ENCODE peak calls at places on chromosomes 11 and 22, in nine cellular contexts. F is A549; D is Peyer's patch; U is body of pancreas; L is suprapubic skin; P is Karpas-422; N is heart left ventricle; E is CD8-positive, alpha-beta T cell; V is neuronal stem cell. W is an unnamed sample. For H3K4me1, the result is how much of the 10 kb centered on the place peaks cover.

GRCh38 chr11:95549276-95549675 is 240.3 kb downstream of the FAM76B start:
- DNase-seq in F (no peak), D (no peak), U (no peak), L (no peak), P (no peak), N (no peak), E (no peak), V (no peak), W (peak)

GRCh38 chr22:40482886-40483285 is 112.5 kb downstream of the SGSM3 start:
- DNase-seq in F (no peak), D (no peak), U (no peak), L (no peak), P (no peak), N (no peak), E (no peak), V (no peak), W (no peak)

GRCh38 chr22:45499746-45500145 is 2.9 kb upstream of the FBLN1 start:
- DNase-seq in F (no peak), D (no peak), U (no peak), L (no peak), P (no peak), N (peak), E (no peak), V (no peak), W (no peak)

GRCh38 chr22:44545773-44546172 is 47.7 kb upstream of the RTL6 start:
- DNase-seq in F (no peak), D (no peak), U (no peak), L (no peak), P (no peak), N (no peak), E (no peak), V (no peak), W (no peak)

GRCh38 chr11:8732748-8733241 is 50.2 kb downstream of the RPL27A start:
- DNase-seq in F (no peak), D (no peak), U (peak), L (no peak), P (no peak), N (peak), E (no peak), V (no peak), W (peak)

GRCh38 chr11:7569044-7569443 is 55.2 kb downstream of the PPFIBP2 start:
- DNase-seq in F (no peak), D (no peak), U (no peak), L (no peak), P (no peak), N (no peak), E (no peak), V (no peak), W (no peak)

GRCh38 chr11:78034623-78035022 is 11.5 kb upstream of the KCTD14 start:
- DNase-seq in F (no peak), D (no peak), U (no peak), L (no peak), P (no peak), N (no peak), E (no peak), V (no peak), W (no peak)

GRCh38 chr11:64296830-64297721 is 3.1 kb upstream of the CATSPERZ start:
- DNase-seq in F (no peak), D (no peak), U (no peak), L (no peak), P (no peak), N (no peak), E (peak), V (no peak), W (no peak)

GRCh38 chr22:27804683-27805297 is 3.2 kb upstream of the MN1 start:
- DNase-seq in F (peak), D (peak), U (peak), L (no peak), P (peak), N (peak), E (peak), V (peak), W (peak)

GRCh38 chr11:47186076-47186936 is at the start of gene PACSIN3:
- DNase-seq in F (peak), D (peak), U (peak), L (no peak), P (peak), N (peak), E (no peak), V (peak), W (peak)

GRCh38 chr11:70650075-70650909 is 252.0 kb downstream of the CTTN start:
- DNase-seq in F (peak), D (peak), U (peak), L (no peak), P (peak), N (peak), E (peak), V (peak), W (peak)

GRCh38 chr11:123197711-123198110 is 2.7 kb upstream of the CLMP start:
- DNase-seq in F (no peak), D (no peak), U (no peak), L (no peak), P (no peak), N (no peak), E (no peak), V (no peak), W (no peak)

GRCh38 chr11:78424334-78425270 is 7.0 kb upstream of the GAB2 start:
- DNase-seq in F (no peak), D (no peak), U (no peak), L (no peak), P (no peak), N (no peak), E (no peak), V (no peak), W (no peak)

GRCh38 chr22:30830907-30831306 is 136.2 kb downstream of the OSBP2 start:
- DNase-seq in F (peak), D (no peak), U (peak), L (peak), P (no peak), N (peak), E (no peak), V (no peak), W (peak)

GRCh38 chr11:67290801-67291200 is 1.7 kb downstream of the ANKRD13D start:
- DNase-seq in F (no peak), D (no peak), U (no peak), L (no peak), P (no peak), N (no peak), E (peak), V (no peak), W (no peak)

GRCh38 chr11:2575611-2576051 is 124.2 kb downstream of the KCNQ1OT1 start:
- DNase-seq in F (no peak), D (no peak), U (peak), L (peak), P (no peak), N (no peak), E (no peak), V (no peak), W (peak)

GRCh38 chr11:69213315-69213714 is 57.6 kb downstream of the SMIM38 start:
- DNase-seq in F (no peak), D (no peak), U (no peak), L (no peak), P (no peak), N (peak), E (no peak), V (no peak), W (no peak)

GRCh38 chr11:76627541-76628082 is 42.9 kb downstream of the LRRC32 start:
- DNase-seq in F (no peak), D (no peak), U (no peak), L (no peak), P (no peak), N (no peak), E (no peak), V (no peak), W (no peak)

GRCh38 chr11:133659542-133660201 is 127.4 kb upstream of the OPCML start:
- DNase-seq in F (no peak), D (no peak), U (no peak), L (no peak), P (no peak), N (no peak), E (no peak), V (no peak), W (no peak)

GRCh38 chr22:30382340-30382739 is 4.9 kb downstream of the RNF215 start:
- DNase-seq in F (no peak), D (no peak), U (no peak), L (no peak), P (no peak), N (no peak), E (no peak), V (no peak), W (no peak)

GRCh38 chr11:78030429-78031325 is 7.6 kb upstream of the KCTD14 start:
- DNase-seq in F (no peak), D (no peak), U (peak), L (no peak), P (no peak), N (peak), E (no peak), V (no peak), W (peak)

GRCh38 chr11:19374189-19374588 is 133.4 kb upstream of the E2F8 start:
- DNase-seq in F (peak), D (no peak), U (no peak), L (no peak), P (no peak), N (no peak), E (no peak), V (no peak), W (no peak)

GRCh38 chr11:91396243-91397133 is 828.1 kb upstream of the FAT3 start:
- DNase-seq in F (peak), D (no peak), U (no peak), L (no peak), P (no peak), N (no peak), E (no peak), V (no peak), W (no peak)

DNA sequence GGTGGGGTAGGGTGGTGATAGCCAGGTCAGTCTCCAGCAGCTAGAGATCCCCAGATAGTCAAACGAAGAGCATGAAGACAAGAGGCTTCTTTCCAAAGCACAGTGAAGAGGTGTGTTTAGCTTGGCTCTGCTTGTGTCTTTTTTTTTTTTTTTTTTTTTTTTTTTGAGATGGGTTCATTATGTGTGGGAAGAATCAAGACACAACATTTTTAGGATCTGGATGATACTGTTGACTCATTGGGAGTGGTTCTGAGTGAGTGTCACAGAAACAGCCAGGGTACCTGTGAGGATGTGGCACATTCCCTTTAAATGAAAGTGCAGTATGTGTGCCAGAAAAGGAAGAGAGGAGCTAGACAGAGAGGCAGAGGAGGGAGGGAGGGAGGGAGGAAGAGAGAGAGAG is 1075.6 kb downstream of the NTM start:
- DNase-seq in F (no peak), D (no peak), U (no peak), L (no peak), P (no peak), N (no peak), E (no peak), V (no peak), W (no peak)
- H3K4me1 ChIP-seq in F (under half), D (under half), U (under half), L (under half), P (under half), N (under half), E (under half), V (under half), W (under half)

DNA sequence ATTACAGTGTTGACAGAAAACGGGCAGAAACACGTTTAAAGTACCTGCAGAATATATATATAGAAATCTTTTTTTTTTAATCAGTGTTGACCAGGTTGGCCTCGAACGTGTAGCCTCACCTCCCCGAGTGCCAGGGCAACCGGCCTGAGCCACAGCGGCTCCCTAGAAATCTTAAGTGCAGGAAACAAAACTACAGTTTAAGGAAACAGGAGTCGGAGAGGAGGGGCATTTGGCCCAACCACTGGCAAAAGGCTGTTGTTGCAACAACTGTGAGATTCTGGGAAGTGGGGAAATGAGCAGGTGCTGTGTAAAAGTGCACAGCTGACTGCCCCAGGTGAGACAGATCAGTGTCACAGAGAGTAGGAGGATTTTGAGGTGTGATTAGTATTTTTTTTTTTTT is 3.7 kb downstream of the YWHAH start:
- DNase-seq in F (no peak), D (no peak), U (peak), L (no peak), P (no peak), N (no peak), E (no peak), V (no peak), W (peak)
- H3K4me1 ChIP-seq in F (half or more), D (half or more), U (half or more), L (half or more), P (under half), N (under half), E (under half), V (under half), W (under half)

DNA sequence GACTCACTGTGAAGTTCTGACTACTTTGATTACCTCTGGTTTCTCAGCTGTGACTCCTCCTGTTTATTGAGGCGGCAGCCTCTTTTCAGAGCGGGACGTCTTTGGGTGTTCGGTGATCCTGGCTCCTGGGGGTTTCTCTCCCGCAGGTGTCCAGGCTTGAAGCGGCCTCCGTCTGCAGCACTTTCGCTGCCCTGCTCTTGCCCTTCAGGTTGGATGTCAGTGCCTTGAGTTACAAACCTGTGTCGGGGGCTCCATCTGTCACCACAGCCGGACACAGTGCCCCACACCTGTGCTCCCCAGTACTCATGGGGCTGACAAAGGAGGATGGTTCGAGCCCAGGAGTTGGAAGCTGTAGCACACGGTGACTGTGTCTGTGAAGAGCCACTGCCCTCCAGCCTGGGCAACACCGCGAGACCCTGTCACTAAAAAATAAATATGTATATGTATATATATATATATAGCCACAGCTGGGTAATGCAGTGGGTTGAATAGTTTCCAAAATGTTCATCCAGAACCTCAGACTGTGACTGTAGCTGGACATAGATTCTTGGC is 104.1 kb downstream of the BRD1 start:
- DNase-seq in F (no peak), D (no peak), U (no peak), L (no peak), P (no peak), N (no peak), E (no peak), V (no peak), W (no peak)
- H3K4me1 ChIP-seq in F (under half), D (under half), U (under half), L (under half), P (under half), N (under half), E (under half), V (under half), W (under half)

DNA sequence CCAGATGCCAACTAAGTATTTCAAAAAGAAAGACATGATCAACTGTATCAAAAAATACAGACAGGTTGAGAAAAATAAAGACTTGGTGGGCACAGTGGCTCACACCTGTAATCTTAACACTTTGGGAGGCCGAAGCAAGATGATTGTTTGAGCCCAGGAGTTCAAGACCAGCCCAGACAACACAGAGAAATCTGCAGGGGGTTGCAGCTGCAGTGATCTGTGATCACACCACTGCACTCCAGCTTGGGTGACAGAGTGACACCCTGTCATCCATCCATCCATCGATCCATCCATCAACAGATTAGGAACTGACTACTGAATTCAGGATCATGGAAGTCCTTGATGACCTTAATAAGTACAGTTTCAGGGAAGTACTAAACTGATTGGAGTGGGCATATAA is 65.0 kb upstream of the RPS13 start:
- DNase-seq in F (no peak), D (no peak), U (no peak), L (no peak), P (no peak), N (no peak), E (no peak), V (no peak), W (no peak)
- H3K4me1 ChIP-seq in F (under half), D (under half), U (under half), L (under half), P (under half), N (under half), E (under half), V (under half), W (under half)

DNA sequence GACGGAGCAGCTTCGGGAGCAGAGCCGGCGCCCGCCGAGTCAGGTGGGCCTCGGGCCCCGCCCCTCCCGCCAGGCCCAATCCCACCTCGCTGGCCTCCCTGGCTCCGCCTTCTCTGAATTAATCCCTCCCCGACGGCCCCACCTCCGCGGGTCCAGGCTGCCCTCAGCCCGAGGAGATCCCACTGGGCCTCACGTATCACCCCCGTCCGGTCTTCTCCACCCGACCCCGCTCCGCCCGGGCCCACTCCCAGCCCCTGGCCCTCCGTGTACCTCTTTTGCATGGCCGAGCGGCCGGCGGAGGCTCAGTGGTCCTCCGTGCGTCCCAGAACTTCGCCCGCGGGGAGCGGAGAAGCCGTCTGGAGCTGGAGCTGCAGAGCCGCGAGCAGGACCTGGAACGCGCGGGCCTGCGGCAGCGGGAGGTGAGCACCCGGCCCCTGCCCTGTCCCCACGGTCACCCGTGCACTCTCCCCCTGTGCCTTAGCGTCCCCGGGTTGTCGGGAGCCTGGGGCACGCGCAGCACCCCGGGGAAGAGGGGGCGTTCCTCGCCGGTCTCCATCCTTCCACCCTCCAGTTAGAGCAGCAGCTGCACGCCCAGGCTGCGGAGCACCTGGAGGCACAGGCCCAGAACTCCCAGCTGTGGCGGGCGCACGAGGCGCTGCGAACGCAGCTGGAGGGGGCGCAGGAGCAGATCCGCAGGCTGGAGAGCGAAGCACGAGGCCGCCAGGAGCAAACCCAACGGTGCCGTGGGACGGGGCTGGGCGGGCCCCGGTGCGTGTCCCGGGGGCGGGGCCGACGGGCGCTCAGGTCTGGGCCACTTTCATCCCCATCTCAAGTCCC is 2.2 kb upstream of the CD151 start:
- DNase-seq in F (no peak), D (peak), U (no peak), L (no peak), P (peak), N (peak), E (peak), V (no peak), W (peak)
- H3K4me1 ChIP-seq in F (half or more), D (half or more), U (half or more), L (half or more), P (half or more), N (half or more), E (half or more), V (half or more), W (half or more)

GRCh38 chr11:27392278-27392677 is 29.3 kb upstream of the CCDC34 start:
- DNase-seq in F (no peak), D (no peak), U (no peak), L (no peak), P (no peak), N (no peak), E (no peak), V (peak), W (no peak)
- H3K4me1 ChIP-seq in F (half or more), D (half or more), U (half or more), L (half or more), P (under half), N (under half), E (under half), V (under half), W (under half)

GRCh38 chr11:118230088-118230487 is 5.3 kb upstream of the JAML start:
- DNase-seq in F (no peak), D (no peak), U (no peak), L (no peak), P (no peak), N (no peak), E (peak), V (no peak), W (no peak)
- H3K4me1 ChIP-seq in F (under half), D (under half), U (under half), L (under half), P (half or more), N (under half), E (half or more), V (under half), W (under half)

GRCh38 chr11:44621140-44621681 is 55.7 kb downstream of the CD82 start:
- DNase-seq in F (peak), D (peak), U (peak), L (peak), P (peak), N (peak), E (peak), V (peak), W (peak)

GRCh38 chr11:44617671-44618461 is 52.4 kb downstream of the CD82 start:
- DNase-seq in F (no peak), D (peak), U (no peak), L (peak), P (peak), N (no peak), E (no peak), V (no peak), W (no peak)

GRCh38 chr11:44619931-44620725 is 54.7 kb downstream of the CD82 start:
- DNase-seq in F (no peak), D (peak), U (no peak), L (peak), P (no peak), N (peak), E (no peak), V (no peak), W (no peak)

GRCh38 chr11:44615913-44616806 is 50.7 kb downstream of the CD82 start:
- DNase-seq in F (no peak), D (no peak), U (no peak), L (no peak), P (no peak), N (no peak), E (no peak), V (no peak), W (no peak)

DNA sequence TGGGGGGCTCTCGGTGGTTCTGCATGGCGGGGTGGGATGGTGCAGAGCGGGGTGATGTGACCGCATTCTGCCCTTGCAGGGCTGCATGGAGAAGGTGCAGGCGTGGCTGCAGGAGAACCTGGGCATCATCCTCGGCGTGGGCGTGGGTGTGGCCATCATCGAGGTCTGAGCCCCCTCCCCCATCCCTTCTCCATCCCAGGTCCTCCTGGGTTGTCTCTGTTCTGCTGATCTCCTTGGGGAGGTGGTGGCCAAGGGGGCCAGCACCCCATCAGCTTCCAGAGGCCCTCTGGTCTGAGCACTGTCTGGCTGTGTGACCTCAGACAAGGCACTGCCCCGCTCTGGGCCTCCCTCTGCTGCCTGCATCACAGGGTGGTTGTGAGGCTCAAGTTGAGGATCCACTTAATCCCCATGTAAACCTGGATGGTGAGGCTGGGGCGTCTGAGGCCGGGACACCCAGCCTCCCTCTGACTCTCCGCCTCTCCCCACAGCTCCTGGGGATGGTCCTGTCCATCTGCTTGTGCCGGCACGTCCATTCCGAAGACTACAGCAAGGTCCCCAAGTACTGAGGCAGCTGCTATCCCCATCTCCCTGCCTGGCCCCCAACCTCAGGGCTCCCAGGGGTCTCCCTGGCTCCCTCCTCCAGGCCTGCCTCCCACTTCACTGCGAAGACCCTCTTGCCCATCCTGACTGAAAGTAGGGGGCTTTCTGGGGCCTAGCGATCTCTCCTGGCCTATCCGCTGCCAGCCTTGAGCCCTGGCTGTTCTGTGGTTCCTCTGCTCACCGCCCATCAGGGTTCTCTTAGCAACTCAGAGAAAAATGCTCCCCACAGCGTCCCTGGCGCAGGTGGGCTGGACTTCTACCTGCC is 53.3 kb downstream of the CD82 start:
- DNase-seq in F (no peak), D (peak), U (no peak), L (peak), P (no peak), N (peak), E (no peak), V (no peak), W (no peak)
- H3K4me1 ChIP-seq in F (under half), D (under half), U (under half), L (under half), P (under half), N (under half), E (under half), V (under half), W (under half)

W was measured in thyroid gland.